ENCODE peak calls at places on chromosome 10, in ten cellular contexts. T is Calu3, W is progenitor cell of endocrine pancreas, I is AG09309, K is BJ, E is psoas muscle, R is bronchial epithelial cell, F is HCT116, N is B cell, Y is endothelial cell of umbilical vein. M is an unnamed sample.
A peak's percentile ranks its signal among the peaks of the same experiment; 100 is the strongest.

GRCh38 chr10:5293691-5294550 is 70.8 kb upstream of the UCN3 start:
- DNase-seq in Y (peak; percentile 44), N (peak; percentile 6), I (no peak), T (peak; percentile 82), W (peak; percentile 69), F (peak; percentile 54), E (peak; percentile 52), K (no peak), R (peak; percentile 86), M (peak; percentile 27)

GRCh38 chr10:78336402-78336791 is 302.7 kb downstream of the RPS24 start:
- DNase-seq in I (peak; percentile 84), T (no peak), F (no peak), N (no peak), Y (peak; percentile 48), R (no peak), E (no peak), W (no peak), K (peak; percentile 86), M (no peak)

GRCh38 chr10:48572414-48572813 is 32.5 kb downstream of the ARHGAP22 start:
- DNase-seq in E (no peak), N (no peak), I (peak; percentile 8), K (no peak), Y (no peak), F (no peak), R (peak; percentile 79), W (no peak), T (no peak), M (no peak)

GRCh38 chr10:63143984-63144383 is 10.9 kb downstream of the NRBF2 start:
- DNase-seq in N (no peak), F (no peak), I (no peak), E (no peak), K (no peak), W (no peak), Y (no peak), T (no peak), R (no peak), M (no peak)

GRCh38 chr10:30827531-30828120 is 198.1 kb upstream of the LYZL2 start:
- DNase-seq in K (no peak), F (no peak), N (no peak), Y (peak; percentile 48), R (peak; percentile 47), W (no peak), I (no peak), T (no peak), E (peak; percentile 30), M (no peak)

GRCh38 chr10:131933016-131933694 is 32.3 kb downstream of the PPP2R2D start:
- DNase-seq in R (no peak), F (no peak), E (no peak), Y (no peak), K (no peak), T (no peak), N (no peak), I (no peak), W (no peak), M (no peak)

GRCh38 chr10:114320249-114321116 is 81.4 kb downstream of the VWA2 start:
- DNase-seq in T (peak; percentile 85), F (peak; percentile 100), I (no peak), E (no peak), R (peak; percentile 99), Y (no peak), N (no peak), K (no peak), W (no peak), M (no peak)

GRCh38 chr10:111289467-111289866 is 212.6 kb downstream of the ADRA2A start:
- DNase-seq in K (no peak), E (no peak), N (no peak), I (no peak), R (no peak), F (no peak), Y (no peak), T (no peak), W (no peak), M (no peak)

GRCh38 chr10:55631071-55631654 is 729.9 kb downstream of the ZWINT start:
- DNase-seq in T (no peak), W (peak; percentile 87), F (no peak), R (peak; percentile 8), K (no peak), I (no peak), N (no peak), E (peak; percentile 43), Y (peak; percentile 32), M (peak; percentile 39)

GRCh38 chr10:17518338-17518737 is 63.9 kb upstream of the ST8SIA6 start:
- DNase-seq in W (no peak), R (no peak), F (no peak), T (no peak), K (no peak), N (no peak), I (no peak), E (no peak), Y (no peak), M (no peak)

GRCh38 chr10:3848005-3848767 is 63.2 kb upstream of the KLF6 start:
- DNase-seq in F (no peak), Y (no peak), I (no peak), R (peak; percentile 84), W (no peak), T (no peak), K (no peak), N (no peak), E (no peak), M (no peak)

GRCh38 chr10:44724415-44725174 is 186.5 kb upstream of the TMEM72 start:
- DNase-seq in F (no peak), I (no peak), Y (peak; percentile 7), N (no peak), E (no peak), R (peak; percentile 48), W (no peak), T (no peak), K (peak; percentile 63), M (no peak)

GRCh38 chr10:73860050-73860491 is 14.3 kb downstream of the CAMK2G start:
- DNase-seq in T (no peak), E (no peak), K (no peak), F (no peak), W (no peak), R (no peak), I (no peak), N (no peak), Y (no peak), M (no peak)

GRCh38 chr10:129090618-129091366 is 376.2 kb upstream of the MGMT start:
- DNase-seq in R (no peak), W (no peak), N (no peak), Y (no peak), K (no peak), T (no peak), I (no peak), F (no peak), E (no peak), M (no peak)

GRCh38 chr10:85862771-85863170 is 503.8 kb downstream of the GRID1 start:
- DNase-seq in E (no peak), Y (no peak), R (no peak), F (no peak), W (no peak), I (no peak), K (no peak), N (no peak), T (no peak), M (no peak)

GRCh38 chr10:93080350-93081046 is 6.8 kb downstream of the CYP26A1 start:
- DNase-seq in Y (no peak), N (peak; percentile 59), F (peak; percentile 18), W (no peak), T (peak; percentile 66), R (peak; percentile 13), E (no peak), I (peak; percentile 20), K (no peak), M (peak; percentile 84)

GRCh38 chr10:19817251-19818046 is 1.2 kb downstream of the PLXDC2 start:
- DNase-seq in F (no peak), N (peak; percentile 1), R (no peak), Y (no peak), W (peak; percentile 53), K (no peak), E (peak; percentile 26), I (no peak), T (no peak), M (peak; percentile 14)
- TF ChIP-seq CTCF in F (no peak), N (no peak), R (no peak), Y (no peak), W (peak; percentile 35), K (no peak), E (no peak), I (no peak), T (no peak), M (no peak)

GRCh38 chr10:53839437-53840039 is 961.5 kb downstream of the PCDH15 start:
- DNase-seq in R (peak; percentile 49), N (no peak), E (no peak), K (no peak), W (no peak), T (no peak), F (no peak), Y (peak; percentile 54), I (no peak), M (no peak)
- TF ChIP-seq CTCF in R (peak; percentile 16), N (no peak), E (peak; percentile 29), K (peak; percentile 32), W (peak; percentile 71), T (no peak), F (no peak), Y (no peak), I (peak; percentile 20), M (no peak)

DNA sequence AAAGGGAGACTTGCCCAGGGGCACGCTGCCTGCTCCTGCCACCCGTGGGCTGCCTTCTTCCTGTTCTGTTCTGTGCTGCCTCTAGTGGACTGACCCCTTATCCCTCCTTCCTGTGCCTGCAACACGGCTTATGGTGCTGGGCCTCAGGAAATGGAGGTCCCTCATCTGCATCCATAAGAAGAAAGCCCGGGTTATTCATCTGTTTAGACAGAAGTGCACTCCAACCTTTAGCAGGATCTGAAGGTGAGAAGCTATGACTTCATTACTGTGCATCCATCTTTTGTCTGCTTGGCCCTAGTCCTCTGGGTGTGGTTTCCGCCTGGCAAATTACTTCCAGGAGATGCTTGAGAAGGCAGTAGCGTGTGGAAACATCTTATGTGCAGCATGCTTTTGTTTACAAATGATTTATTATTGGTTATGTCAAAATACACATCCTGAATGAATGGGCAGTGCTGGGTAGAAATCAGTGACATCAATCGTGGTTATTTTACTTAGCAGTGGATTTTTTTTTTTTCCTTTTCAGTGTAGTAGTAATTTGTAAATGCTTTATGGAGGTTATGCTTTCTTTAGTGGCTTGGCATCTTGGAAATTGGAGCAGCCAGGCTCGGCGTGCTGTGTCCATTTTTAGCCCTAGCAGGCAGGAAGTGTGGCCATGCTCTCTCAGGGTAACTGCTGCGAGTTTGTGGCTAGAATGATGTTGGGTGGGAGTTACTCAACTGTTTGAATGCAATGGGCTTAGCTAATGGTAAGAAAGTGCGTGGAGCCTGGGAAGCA is 12.7 kb downstream of the PTPRE start:
- DNase-seq in I (peak; percentile 79), R (peak; percentile 33), K (no peak), E (no peak), T (no peak), W (no peak), Y (peak; percentile 83), F (no peak), N (no peak), M (no peak)
- TF ChIP-seq CTCF in I (peak; percentile 46), R (peak; percentile 44), K (peak; percentile 14), E (peak; percentile 3), T (no peak), W (peak; percentile 17), Y (peak; percentile 61), F (peak; percentile 67), N (no peak), M (no peak)

DNA sequence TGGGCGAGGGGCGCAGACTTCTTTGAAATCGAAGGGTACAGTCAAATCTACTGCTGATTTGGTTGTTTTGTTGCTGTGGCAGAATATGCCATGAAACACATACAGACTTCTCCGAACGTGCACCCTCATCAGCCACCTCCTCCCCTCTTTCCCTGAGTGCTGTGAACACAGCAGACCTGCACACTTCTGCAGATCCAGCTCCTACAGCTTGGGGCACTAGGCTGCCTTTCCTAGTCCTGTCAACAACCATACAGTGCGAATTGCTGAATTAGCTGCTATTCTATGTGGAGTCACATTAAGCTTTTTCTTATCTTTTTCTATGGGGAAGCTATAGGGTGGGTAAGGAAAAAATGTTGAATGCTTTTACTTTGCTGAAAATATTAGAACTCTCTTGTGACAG is 57.5 kb downstream of the COL17A1 start:
- DNase-seq in T (peak; percentile 19), E (no peak), N (no peak), K (no peak), F (peak; percentile 29), Y (no peak), R (peak; percentile 55), W (no peak), I (no peak), M (no peak)
- TF ChIP-seq CTCF in T (no peak), E (peak; percentile 34), N (no peak), K (peak; percentile 37), F (peak; percentile 77), Y (peak; percentile 19), R (peak; percentile 60), W (peak; percentile 57), I (peak; percentile 36), M (no peak)

M was measured in GM20000.